ENCODE peak calls at places on chromosomes 6 and 20, in five cellular contexts. One of them, this sample, is unnamed.

GRCh38 chr20:1299522-1299921 is 29.4 kb downstream of the SDCBP2 start:
- DNase-seq in H9: peak
- DNase-seq in mesenchymal stem cell: no peak
- DNase-seq in neuronal stem cell: no peak
- DNase-seq in IMR-90: no peak
- DNase-seq in this sample: peak

GRCh38 chr6:14243617-14244016 is 126.0 kb downstream of the CD83 start:
- DNase-seq in H9: no peak
- DNase-seq in IMR-90: no peak
- DNase-seq in neuronal stem cell: no peak
- DNase-seq in mesenchymal stem cell: no peak
- DNase-seq in this sample: peak

GRCh38 chr20:8646026-8646425 is 422.9 kb upstream of the PLCB4 start:
- DNase-seq in H9: no peak
- DNase-seq in IMR-90: peak
- DNase-seq in neuronal stem cell: no peak
- DNase-seq in mesenchymal stem cell: peak
- DNase-seq in this sample: no peak

GRCh38 chr6:138509371-138509770 is 10.1 kb upstream of the NHSL1 start:
- DNase-seq in IMR-90: peak
- DNase-seq in mesenchymal stem cell: peak
- DNase-seq in H9: no peak
- DNase-seq in neuronal stem cell: no peak
- DNase-seq in this sample: peak

GRCh38 chr20:61295249-61295648 is 43.2 kb downstream of the CDH4 start:
- DNase-seq in IMR-90: peak
- DNase-seq in neuronal stem cell: no peak
- DNase-seq in H9: no peak
- DNase-seq in mesenchymal stem cell: no peak
- DNase-seq in this sample: no peak

GRCh38 chr20:4029505-4030467 is 14.4 kb upstream of the RNF24 start:
- DNase-seq in neuronal stem cell: no peak
- DNase-seq in mesenchymal stem cell: no peak
- DNase-seq in H9: no peak
- DNase-seq in IMR-90: no peak
- DNase-seq in this sample: no peak

GRCh38 chr6:38518511-38519304 is 121.0 kb downstream of the BTBD9 start:
- DNase-seq in IMR-90: no peak
- DNase-seq in neuronal stem cell: no peak
- DNase-seq in H9: no peak
- DNase-seq in mesenchymal stem cell: no peak
- DNase-seq in this sample: no peak

GRCh38 chr20:61957961-61958715 is 107.5 kb downstream of the TAF4 start:
- DNase-seq in mesenchymal stem cell: peak
- DNase-seq in IMR-90: no peak
- DNase-seq in neuronal stem cell: no peak
- DNase-seq in H9: no peak
- DNase-seq in this sample: no peak

GRCh38 chr6:152185158-152185574 is 377.7 kb downstream of the ESR1 start:
- DNase-seq in H9: no peak
- DNase-seq in mesenchymal stem cell: no peak
- DNase-seq in neuronal stem cell: no peak
- DNase-seq in IMR-90: no peak
- DNase-seq in this sample: no peak

GRCh38 chr6:90197854-90198496 is 98.7 kb downstream of the BACH2 start:
- DNase-seq in neuronal stem cell: no peak
- DNase-seq in H9: no peak
- DNase-seq in mesenchymal stem cell: peak
- DNase-seq in IMR-90: peak
- DNase-seq in this sample: no peak

GRCh38 chr20:58706975-58707681 is 14.5 kb downstream of the NPEPL1 start:
- DNase-seq in mesenchymal stem cell: no peak
- DNase-seq in H9: no peak
- DNase-seq in IMR-90: no peak
- DNase-seq in neuronal stem cell: no peak
- DNase-seq in this sample: no peak

DNA sequence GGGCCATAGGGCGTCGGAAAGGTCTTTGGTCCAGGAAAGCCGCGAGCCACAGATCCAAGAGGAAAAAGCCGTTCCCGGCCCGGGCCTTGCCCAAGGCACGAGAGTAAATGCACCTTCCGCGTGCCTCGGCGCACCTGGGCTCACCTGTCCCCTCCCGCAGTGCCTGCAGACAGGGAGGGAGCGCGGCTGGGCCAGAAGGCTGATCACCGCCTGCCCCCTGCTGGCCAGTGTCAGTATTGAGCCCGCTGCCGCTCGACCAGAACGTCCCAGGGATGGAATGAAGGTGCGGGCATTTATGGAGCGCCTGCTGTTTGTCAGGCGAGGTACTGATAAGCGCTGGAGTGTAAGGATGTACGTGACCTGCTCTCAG is 679 bp upstream of the LPIN3 start:
- DNase-seq in neuronal stem cell: peak
- DNase-seq in IMR-90: peak
- DNase-seq in mesenchymal stem cell: peak
- DNase-seq in H9: peak
- DNase-seq in this sample: peak
- H4K8ac ChIP-seq in neuronal stem cell: no peak
- H4K8ac ChIP-seq in IMR-90: peak
- H4K8ac ChIP-seq in mesenchymal stem cell: no peak
- H4K8ac ChIP-seq in H9: no peak
- H4K8ac ChIP-seq in this sample: no peak

DNA sequence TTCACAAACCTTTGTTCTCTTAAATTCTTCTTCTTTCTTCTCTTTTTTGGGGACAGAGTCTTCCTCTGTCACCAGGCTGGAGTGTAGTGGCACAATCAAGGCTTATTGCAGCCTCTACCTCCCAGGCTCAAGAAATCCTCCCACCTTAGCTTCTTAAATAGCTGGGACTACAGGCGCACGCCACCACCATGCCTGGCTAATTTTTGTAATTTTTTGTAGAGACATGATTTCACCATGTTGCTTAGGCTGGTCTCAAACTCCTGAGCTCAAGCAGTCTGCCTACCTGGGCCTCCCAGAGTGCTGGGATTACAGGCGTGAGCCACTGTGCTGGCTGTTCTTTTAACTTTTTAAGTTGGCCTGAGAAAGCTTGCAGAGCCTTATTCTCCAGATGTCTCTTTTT is 48.0 kb downstream of the NCOA3 start:
- DNase-seq in mesenchymal stem cell: no peak
- DNase-seq in IMR-90: no peak
- DNase-seq in H9: no peak
- DNase-seq in neuronal stem cell: no peak
- DNase-seq in this sample: no peak
- H4K8ac ChIP-seq in mesenchymal stem cell: no peak
- H4K8ac ChIP-seq in IMR-90: no peak
- H4K8ac ChIP-seq in H9: no peak
- H4K8ac ChIP-seq in neuronal stem cell: no peak
- H4K8ac ChIP-seq in this sample: no peak

DNA sequence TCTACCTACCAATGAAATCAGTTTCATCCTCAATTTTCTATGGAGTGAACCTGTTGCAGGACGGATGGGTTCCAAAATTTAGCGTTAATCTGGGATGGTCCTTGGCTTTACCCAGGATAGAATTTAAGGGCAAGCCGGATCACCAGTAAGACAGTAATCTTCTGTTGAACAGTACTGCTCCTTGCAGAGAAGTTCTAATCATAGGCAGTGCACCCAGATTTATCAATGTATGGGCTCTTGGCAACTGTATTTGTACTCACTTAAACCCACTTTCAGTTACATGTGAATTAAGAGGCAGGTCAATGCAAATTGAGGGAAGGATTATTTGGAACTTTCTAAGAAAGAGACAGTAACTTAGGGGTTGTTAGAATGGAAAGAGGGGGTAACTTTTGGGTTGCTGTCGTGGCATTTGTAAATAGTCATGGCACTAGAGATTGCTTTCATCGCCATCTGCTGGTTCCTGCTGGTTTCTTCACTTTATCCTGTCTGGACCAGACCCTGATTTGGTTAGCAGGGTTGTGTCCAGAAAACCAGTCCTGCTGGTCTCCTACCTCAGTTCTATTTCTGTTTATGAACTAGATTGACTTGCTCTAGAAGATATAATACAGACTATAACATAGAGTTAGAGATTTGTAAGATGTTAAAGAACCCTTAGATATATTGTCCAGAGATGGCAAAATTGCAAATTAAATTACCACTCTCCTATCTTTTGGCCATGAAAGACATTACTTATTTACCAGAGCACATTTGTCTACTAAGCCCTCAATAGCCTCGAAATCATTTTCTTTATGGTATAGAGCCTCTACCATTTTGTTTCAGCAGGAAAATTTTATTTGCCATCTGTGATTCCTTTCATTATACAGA is 646.3 kb downstream of the UTRN start:
- DNase-seq in H9: peak
- DNase-seq in mesenchymal stem cell: peak
- DNase-seq in IMR-90: peak
- DNase-seq in neuronal stem cell: no peak
- DNase-seq in this sample: peak
- H4K8ac ChIP-seq in H9: no peak
- H4K8ac ChIP-seq in mesenchymal stem cell: no peak
- H4K8ac ChIP-seq in IMR-90: no peak
- H4K8ac ChIP-seq in neuronal stem cell: no peak
- H4K8ac ChIP-seq in this sample: no peak

DNA sequence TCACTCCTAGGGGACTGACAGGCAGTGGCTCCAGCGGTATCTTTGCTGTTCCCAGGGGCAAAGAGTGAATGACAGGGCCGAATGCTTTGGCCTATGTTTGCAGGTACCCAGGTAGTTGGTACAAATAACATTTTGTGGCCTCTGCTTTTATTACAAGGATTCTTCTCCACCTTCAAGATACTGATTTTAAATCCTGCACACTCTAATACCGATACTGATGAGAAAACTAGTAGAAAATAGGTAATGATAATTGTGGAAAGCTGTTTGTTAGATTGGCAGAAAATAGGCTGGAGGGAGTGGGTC is 772 bp downstream of the HINT3 start:
- DNase-seq in H9: no peak
- DNase-seq in IMR-90: no peak
- DNase-seq in mesenchymal stem cell: no peak
- DNase-seq in neuronal stem cell: no peak
- DNase-seq in this sample: no peak
- H4K8ac ChIP-seq in H9: no peak
- H4K8ac ChIP-seq in IMR-90: peak
- H4K8ac ChIP-seq in mesenchymal stem cell: peak
- H4K8ac ChIP-seq in neuronal stem cell: no peak
- H4K8ac ChIP-seq in this sample: no peak

GRCh38 chr20:53748176-53748575 is 154.5 kb upstream of the ZNF217 start:
- DNase-seq in mesenchymal stem cell: no peak
- DNase-seq in H9: no peak
- DNase-seq in IMR-90: no peak
- DNase-seq in neuronal stem cell: no peak
- DNase-seq in this sample: no peak

GRCh38 chr20:53739799-53740785 is 146.5 kb upstream of the ZNF217 start:
- DNase-seq in mesenchymal stem cell: peak
- DNase-seq in H9: no peak
- DNase-seq in IMR-90: peak
- DNase-seq in neuronal stem cell: no peak
- DNase-seq in this sample: no peak

GRCh38 chr20:53741726-53742028 is 148.0 kb upstream of the ZNF217 start:
- DNase-seq in IMR-90: no peak
- DNase-seq in H9: no peak
- DNase-seq in mesenchymal stem cell: no peak
- DNase-seq in neuronal stem cell: no peak
- DNase-seq in this sample: no peak

GRCh38 chr20:53742685-53743081 is 149.0 kb upstream of the ZNF217 start:
- DNase-seq in H9: no peak
- DNase-seq in mesenchymal stem cell: no peak
- DNase-seq in neuronal stem cell: no peak
- DNase-seq in IMR-90: no peak
- DNase-seq in this sample: no peak

DNA sequence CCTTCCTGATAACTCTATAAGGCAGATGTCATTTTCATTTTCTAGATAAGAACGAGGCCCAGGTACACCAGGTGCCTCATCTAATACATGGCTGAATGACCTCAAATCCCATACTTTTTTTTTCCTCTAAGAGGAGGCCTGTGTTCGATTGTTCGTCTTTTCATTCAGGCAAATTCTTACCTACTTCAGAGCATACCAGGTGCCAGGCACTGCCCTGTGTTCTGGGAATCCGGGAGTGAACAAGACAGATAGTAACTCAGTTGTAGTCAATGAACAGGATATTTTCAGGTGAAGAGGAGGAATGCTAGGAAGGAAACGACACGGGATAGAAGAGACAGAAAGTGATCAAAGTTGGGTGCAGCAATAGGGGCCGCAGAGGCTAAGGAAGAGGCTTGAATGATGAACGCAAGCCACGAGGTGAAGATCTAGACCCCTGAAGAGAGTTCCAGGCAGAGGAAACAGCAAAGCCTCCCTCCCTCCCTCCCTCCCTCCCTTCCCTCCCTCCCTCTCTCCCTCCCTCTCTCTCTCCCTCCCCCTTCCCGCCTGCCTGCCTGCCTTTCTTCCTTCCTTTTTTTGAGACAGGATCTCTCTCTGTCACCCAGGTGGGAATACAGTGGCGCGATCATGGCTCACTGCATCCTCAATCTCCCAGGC is 150.1 kb upstream of the ZNF217 start:
- DNase-seq in mesenchymal stem cell: no peak
- DNase-seq in IMR-90: no peak
- DNase-seq in neuronal stem cell: no peak
- DNase-seq in H9: no peak
- DNase-seq in this sample: no peak
- H4K8ac ChIP-seq in mesenchymal stem cell: no peak
- H4K8ac ChIP-seq in IMR-90: no peak
- H4K8ac ChIP-seq in neuronal stem cell: no peak
- H4K8ac ChIP-seq in H9: no peak
- H4K8ac ChIP-seq in this sample: no peak

This sample was measured in mesendoderm.